ENCODE peak calls at places on chromosome 16, in eight cellular contexts. One of them, this sample, is unnamed.

GRCh38 chr16:47424846-47425245 is 36.0 kb downstream of the ITFG1 start:
- DNase-seq in fibroblast of villous mesenchyme: no peak
- DNase-seq in A549: peak; percentile 5
- DNase-seq in body of pancreas: no peak
- DNase-seq in transverse colon: no peak
- DNase-seq in chondrocyte: no peak
- DNase-seq in nephron progenitor cell: no peak
- DNase-seq in D721Med: no peak
- DNase-seq in this sample: no peak

GRCh38 chr16:28985611-28986041 is 774 bp downstream of the LAT start:
- DNase-seq in chondrocyte: no peak
- DNase-seq in fibroblast of villous mesenchyme: no peak
- DNase-seq in A549: no peak
- DNase-seq in nephron progenitor cell: no peak
- DNase-seq in transverse colon: no peak
- DNase-seq in D721Med: no peak
- DNase-seq in body of pancreas: no peak
- DNase-seq in this sample: no peak

GRCh38 chr16:31271621-31272190 is 11.9 kb downstream of the ITGAM start:
- DNase-seq in fibroblast of villous mesenchyme: no peak
- DNase-seq in transverse colon: no peak
- DNase-seq in D721Med: no peak
- DNase-seq in A549: no peak
- DNase-seq in nephron progenitor cell: no peak
- DNase-seq in body of pancreas: no peak
- DNase-seq in chondrocyte: peak; percentile 53
- DNase-seq in this sample: no peak

GRCh38 chr16:23996258-23996955 is 160.6 kb downstream of the PRKCB start:
- DNase-seq in nephron progenitor cell: no peak
- DNase-seq in D721Med: no peak
- DNase-seq in chondrocyte: no peak
- DNase-seq in fibroblast of villous mesenchyme: no peak
- DNase-seq in body of pancreas: peak; percentile 52
- DNase-seq in A549: no peak
- DNase-seq in transverse colon: no peak
- DNase-seq in this sample: no peak

GRCh38 chr16:82042841-82043240 is 7.8 kb downstream of the HSD17B2 start:
- DNase-seq in transverse colon: no peak
- DNase-seq in A549: no peak
- DNase-seq in nephron progenitor cell: no peak
- DNase-seq in D721Med: no peak
- DNase-seq in body of pancreas: no peak
- DNase-seq in chondrocyte: no peak
- DNase-seq in fibroblast of villous mesenchyme: no peak
- DNase-seq in this sample: peak; percentile 40

GRCh38 chr16:69190598-69190997 is 3.6 kb downstream of the SNTB2 start:
- DNase-seq in A549: no peak
- DNase-seq in fibroblast of villous mesenchyme: no peak
- DNase-seq in nephron progenitor cell: no peak
- DNase-seq in chondrocyte: no peak
- DNase-seq in body of pancreas: no peak
- DNase-seq in transverse colon: no peak
- DNase-seq in D721Med: no peak
- DNase-seq in this sample: no peak

GRCh38 chr16:70693231-70693671 is 7.4 kb upstream of the MTSS2 start:
- DNase-seq in transverse colon: no peak
- DNase-seq in chondrocyte: no peak
- DNase-seq in nephron progenitor cell: no peak
- DNase-seq in D721Med: no peak
- DNase-seq in body of pancreas: no peak
- DNase-seq in fibroblast of villous mesenchyme: peak; percentile 63
- DNase-seq in A549: no peak
- DNase-seq in this sample: no peak

GRCh38 chr16:1194665-1195392 is 30.2 kb downstream of the TPSG1 start:
- DNase-seq in nephron progenitor cell: peak; percentile 72
- DNase-seq in A549: no peak
- DNase-seq in D721Med: no peak
- DNase-seq in fibroblast of villous mesenchyme: no peak
- DNase-seq in chondrocyte: no peak
- DNase-seq in body of pancreas: peak; percentile 22
- DNase-seq in transverse colon: no peak
- DNase-seq in this sample: no peak

GRCh38 chr16:89805136-89805905 is 11.1 kb downstream of the FANCA start:
- DNase-seq in chondrocyte: no peak
- DNase-seq in transverse colon: no peak
- DNase-seq in body of pancreas: no peak
- DNase-seq in D721Med: peak; percentile 24
- DNase-seq in A549: no peak
- DNase-seq in fibroblast of villous mesenchyme: peak; percentile 82
- DNase-seq in nephron progenitor cell: no peak
- DNase-seq in this sample: peak; percentile 43

GRCh38 chr16:68902376-68903345 is 59.3 kb downstream of the TANGO6 start:
- DNase-seq in body of pancreas: peak; percentile 63
- DNase-seq in fibroblast of villous mesenchyme: peak; percentile 62
- DNase-seq in A549: peak; percentile 68
- DNase-seq in nephron progenitor cell: peak; percentile 35
- DNase-seq in transverse colon: peak; percentile 50
- DNase-seq in chondrocyte: no peak
- DNase-seq in D721Med: no peak
- DNase-seq in this sample: peak; percentile 48

GRCh38 chr16:26642047-26642664 is 424.6 kb upstream of the C16orf82 start:
- DNase-seq in nephron progenitor cell: no peak
- DNase-seq in chondrocyte: no peak
- DNase-seq in transverse colon: no peak
- DNase-seq in body of pancreas: no peak
- DNase-seq in A549: no peak
- DNase-seq in D721Med: no peak
- DNase-seq in fibroblast of villous mesenchyme: no peak
- DNase-seq in this sample: no peak

GRCh38 chr16:23578096-23578830 is 17.9 kb downstream of the NDUFAB1 start:
- DNase-seq in A549: no peak
- DNase-seq in chondrocyte: no peak
- DNase-seq in nephron progenitor cell: no peak
- DNase-seq in transverse colon: no peak
- DNase-seq in body of pancreas: no peak
- DNase-seq in fibroblast of villous mesenchyme: peak; percentile 10
- DNase-seq in D721Med: no peak
- DNase-seq in this sample: no peak

GRCh38 chr16:69851491-69852240 is 89.5 kb downstream of the WWP2 start:
- DNase-seq in nephron progenitor cell: no peak
- DNase-seq in fibroblast of villous mesenchyme: peak; percentile 68
- DNase-seq in A549: no peak
- DNase-seq in body of pancreas: no peak
- DNase-seq in D721Med: no peak
- DNase-seq in chondrocyte: no peak
- DNase-seq in transverse colon: no peak
- DNase-seq in this sample: no peak

GRCh38 chr16:51759329-51759728 is 608.3 kb upstream of the SALL1 start:
- DNase-seq in body of pancreas: no peak
- DNase-seq in A549: no peak
- DNase-seq in transverse colon: no peak
- DNase-seq in chondrocyte: no peak
- DNase-seq in D721Med: no peak
- DNase-seq in nephron progenitor cell: no peak
- DNase-seq in fibroblast of villous mesenchyme: no peak
- DNase-seq in this sample: no peak

GRCh38 chr16:55056585-55057520 is 126.2 kb downstream of the IRX5 start:
- DNase-seq in chondrocyte: no peak
- DNase-seq in D721Med: no peak
- DNase-seq in A549: peak; percentile 19
- DNase-seq in transverse colon: no peak
- DNase-seq in nephron progenitor cell: peak; percentile 79
- DNase-seq in fibroblast of villous mesenchyme: no peak
- DNase-seq in body of pancreas: no peak
- DNase-seq in this sample: no peak

GRCh38 chr16:90020260-90020837 is 1.1 kb upstream of the DBNDD1 start:
- DNase-seq in A549: no peak
- DNase-seq in D721Med: no peak
- DNase-seq in body of pancreas: no peak
- DNase-seq in chondrocyte: no peak
- DNase-seq in fibroblast of villous mesenchyme: no peak
- DNase-seq in transverse colon: no peak
- DNase-seq in nephron progenitor cell: no peak
- DNase-seq in this sample: no peak

GRCh38 chr16:29641561-29641960 is 21.5 kb upstream of the SPN start:
- DNase-seq in transverse colon: no peak
- DNase-seq in body of pancreas: no peak
- DNase-seq in chondrocyte: no peak
- DNase-seq in nephron progenitor cell: no peak
- DNase-seq in D721Med: no peak
- DNase-seq in fibroblast of villous mesenchyme: peak; percentile 10
- DNase-seq in A549: no peak
- DNase-seq in this sample: no peak

GRCh38 chr16:79154081-79154480 is 446.5 kb downstream of the MAF start:
- DNase-seq in fibroblast of villous mesenchyme: no peak
- DNase-seq in body of pancreas: no peak
- DNase-seq in A549: no peak
- DNase-seq in chondrocyte: no peak
- DNase-seq in transverse colon: no peak
- DNase-seq in nephron progenitor cell: no peak
- DNase-seq in D721Med: no peak
- DNase-seq in this sample: no peak

GRCh38 chr16:827513-827912 is 27.0 kb upstream of the GNG13 start:
- DNase-seq in D721Med: no peak
- DNase-seq in chondrocyte: no peak
- DNase-seq in transverse colon: no peak
- DNase-seq in fibroblast of villous mesenchyme: no peak
- DNase-seq in nephron progenitor cell: no peak
- DNase-seq in A549: no peak
- DNase-seq in body of pancreas: no peak
- DNase-seq in this sample: no peak

DNA sequence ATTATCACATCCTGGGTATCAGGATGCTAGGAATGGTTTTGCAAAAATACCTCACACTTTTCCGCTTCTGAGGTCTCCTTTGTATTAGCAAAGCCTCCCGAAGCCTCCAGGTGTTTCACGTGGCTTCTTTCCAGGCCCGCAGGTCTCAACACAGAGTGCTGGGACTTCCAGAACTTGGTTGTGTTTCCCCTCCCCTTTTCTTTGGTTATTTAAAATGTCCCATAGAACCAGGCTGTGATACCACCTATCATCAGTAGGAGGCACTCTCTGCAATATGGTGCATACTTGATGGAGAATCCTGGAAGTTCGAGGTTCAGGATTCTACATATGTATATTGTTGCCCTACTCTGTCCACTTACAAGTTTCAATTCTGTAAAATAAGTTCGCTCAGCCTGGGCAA is 28.8 kb downstream of the ATP2C2 start:
- DNase-seq in transverse colon: no peak
- DNase-seq in nephron progenitor cell: no peak
- DNase-seq in fibroblast of villous mesenchyme: no peak
- DNase-seq in body of pancreas: no peak
- DNase-seq in chondrocyte: peak; percentile 8
- DNase-seq in D721Med: no peak
- DNase-seq in A549: peak; percentile 35
- DNase-seq in this sample: no peak
- TF ChIP-seq CTCF in transverse colon: no peak
- TF ChIP-seq CTCF in nephron progenitor cell: no peak
- TF ChIP-seq CTCF in fibroblast of villous mesenchyme: no peak
- TF ChIP-seq CTCF in body of pancreas: no peak
- TF ChIP-seq CTCF in chondrocyte: peak; percentile 54
- TF ChIP-seq CTCF in D721Med: no peak
- TF ChIP-seq CTCF in A549: peak; percentile 26
- TF ChIP-seq CTCF in this sample: peak; percentile 30

GRCh38 chr16:3480901-3481695 is 14.2 kb downstream of the C16orf90 start:
- DNase-seq in fibroblast of villous mesenchyme: no peak
- DNase-seq in A549: no peak
- DNase-seq in body of pancreas: no peak
- DNase-seq in transverse colon: no peak
- DNase-seq in nephron progenitor cell: no peak
- DNase-seq in D721Med: no peak
- DNase-seq in chondrocyte: peak; percentile 54
- DNase-seq in this sample: no peak
- TF ChIP-seq CTCF in fibroblast of villous mesenchyme: peak; percentile 9
- TF ChIP-seq CTCF in A549: no peak
- TF ChIP-seq CTCF in body of pancreas: no peak
- TF ChIP-seq CTCF in transverse colon: no peak
- TF ChIP-seq CTCF in nephron progenitor cell: no peak
- TF ChIP-seq CTCF in D721Med: no peak
- TF ChIP-seq CTCF in chondrocyte: no peak
- TF ChIP-seq CTCF in this sample: no peak

DNA sequence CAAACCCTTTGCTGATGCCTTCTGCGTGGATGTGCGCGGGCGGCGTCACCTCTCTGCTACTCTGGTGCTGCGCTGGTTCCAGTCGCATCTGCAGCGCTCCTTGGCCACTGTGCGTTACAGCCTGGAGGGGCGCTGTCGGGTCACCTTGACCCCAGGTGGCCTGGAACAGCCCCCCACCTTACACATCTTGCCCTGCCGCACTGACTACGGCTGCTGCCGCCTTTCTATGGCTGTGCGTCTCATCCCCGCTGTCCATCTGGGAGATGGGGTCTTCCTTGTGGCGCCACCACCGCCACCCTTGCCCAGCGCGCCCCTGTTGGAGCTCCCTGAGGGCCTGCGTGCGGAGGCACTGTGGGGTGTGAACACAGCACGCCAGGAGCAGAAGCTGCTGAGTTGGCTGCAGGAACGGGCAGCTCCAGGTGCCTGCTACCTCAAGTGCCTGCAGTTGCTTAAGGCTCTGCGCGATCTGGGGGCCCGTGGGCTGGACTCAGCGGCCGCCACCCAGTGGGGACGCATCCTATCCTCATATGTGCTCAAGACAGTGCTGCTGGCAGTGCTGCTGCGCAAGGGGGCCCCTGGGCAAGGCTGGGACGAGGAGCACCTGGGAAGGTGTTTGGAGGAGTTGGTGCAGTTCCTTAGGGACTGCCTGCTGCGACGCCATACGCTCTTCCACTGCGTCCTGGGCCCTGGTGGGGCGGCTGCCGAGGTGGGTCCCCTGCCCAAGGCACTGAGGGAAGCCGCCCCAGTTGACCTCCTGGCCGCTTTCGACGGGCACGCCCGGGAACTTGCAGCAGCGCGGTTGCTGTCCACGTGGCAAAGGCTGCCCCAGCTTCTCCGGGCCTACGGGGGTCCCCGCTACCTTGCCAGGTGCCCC is 1.6 kb downstream of the ITPRIPL2 start:
- DNase-seq in fibroblast of villous mesenchyme: no peak
- DNase-seq in body of pancreas: no peak
- DNase-seq in chondrocyte: peak; percentile 93
- DNase-seq in nephron progenitor cell: no peak
- DNase-seq in D721Med: no peak
- DNase-seq in A549: no peak
- DNase-seq in transverse colon: no peak
- DNase-seq in this sample: no peak
- TF ChIP-seq CTCF in fibroblast of villous mesenchyme: peak; percentile 41
- TF ChIP-seq CTCF in body of pancreas: no peak
- TF ChIP-seq CTCF in chondrocyte: no peak
- TF ChIP-seq CTCF in nephron progenitor cell: no peak
- TF ChIP-seq CTCF in D721Med: no peak
- TF ChIP-seq CTCF in A549: no peak
- TF ChIP-seq CTCF in transverse colon: peak; percentile 13
- TF ChIP-seq CTCF in this sample: no peak

DNA sequence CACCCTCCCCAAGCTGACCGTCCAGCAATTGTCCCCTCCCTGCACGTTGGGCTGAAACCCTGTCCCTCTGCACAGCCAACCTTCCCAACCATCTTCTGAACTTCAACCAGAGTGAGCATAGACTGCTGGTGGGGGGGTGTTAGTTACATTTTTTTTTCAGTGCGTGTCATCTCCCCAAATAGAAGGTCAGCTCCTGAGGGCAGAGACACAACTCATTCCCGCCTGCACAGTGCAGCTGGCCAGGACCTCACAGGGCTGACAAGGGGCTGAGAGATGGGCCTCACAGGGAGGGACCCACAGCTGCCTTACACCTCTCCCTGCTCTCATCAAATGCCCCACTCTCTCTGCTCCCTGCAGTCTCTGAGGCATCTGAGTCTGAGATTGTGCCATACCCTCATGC is 8.4 kb downstream of the SRL start:
- DNase-seq in transverse colon: no peak
- DNase-seq in chondrocyte: no peak
- DNase-seq in A549: no peak
- DNase-seq in nephron progenitor cell: no peak
- DNase-seq in body of pancreas: no peak
- DNase-seq in D721Med: no peak
- DNase-seq in fibroblast of villous mesenchyme: no peak
- DNase-seq in this sample: no peak
- TF ChIP-seq CTCF in transverse colon: no peak
- TF ChIP-seq CTCF in chondrocyte: no peak
- TF ChIP-seq CTCF in A549: no peak
- TF ChIP-seq CTCF in nephron progenitor cell: no peak
- TF ChIP-seq CTCF in body of pancreas: no peak
- TF ChIP-seq CTCF in D721Med: no peak
- TF ChIP-seq CTCF in fibroblast of villous mesenchyme: no peak
- TF ChIP-seq CTCF in this sample: no peak

This sample was measured in astrocyte of the cerebellum.